ENCODE peak calls at places on chromosomes 7 and 10, in six cellular contexts. K is endothelial cell; P is activated naive CD4-positive, alpha-beta T cell treated with Interleukin-2 at 50 U/mL for 16 hours; Z is stimulated activated CD8-positive, alpha-beta memory T cell treated with anti-CD3 and anti-CD28 coated beads, Interleukin-15, amount 100 ng/mL, for 24 hours; N is EL; T is D721Med. J is an unnamed sample.

GRCh38 chr10:95572451-95572850 is 11.3 kb upstream of the SORBS1 start:
- DNase-seq in K (no peak), P (no peak), Z (no peak), N (no peak), T (no peak), J (no peak)

GRCh38 chr7:151454306-151454705 is 14.4 kb upstream of the CRYGN start:
- DNase-seq in K (no peak), P (no peak), Z (no peak), N (no peak), T (no peak), J (no peak)

GRCh38 chr7:141381794-141382453 is 169.3 kb upstream of the AGK start:
- DNase-seq in K (no peak), P (no peak), Z (no peak), N (no peak), T (no peak), J (no peak)

GRCh38 chr7:33674804-33675411 is 230.4 kb upstream of the BMPER start:
- DNase-seq in K (no peak), P (no peak), Z (no peak), N (no peak), T (no peak), J (no peak)

GRCh38 chr10:84194424-84195043 is at the start of gene CDHR1:
- DNase-seq in K (peak), P (peak), Z (peak), N (peak), T (peak), J (peak)

GRCh38 chr7:16982640-16983103 is 100.9 kb upstream of the AGR3 start:
- DNase-seq in K (no peak), P (peak), Z (no peak), N (peak), T (no peak), J (peak)

GRCh38 chr10:120613180-120613579 is 156.2 kb downstream of the PLPP4 start:
- DNase-seq in K (no peak), P (no peak), Z (no peak), N (no peak), T (no peak), J (no peak)

GRCh38 chr10:121531076-121531829 is 67.0 kb downstream of the FGFR2 start:
- DNase-seq in K (no peak), P (no peak), Z (no peak), N (no peak), T (no peak), J (no peak)

GRCh38 chr7:80347173-80347572 is 164.7 kb downstream of the GNAT3 start:
- DNase-seq in K (no peak), P (no peak), Z (no peak), N (no peak), T (no peak), J (no peak)

GRCh38 chr10:576130-576465 is 113.4 kb downstream of the DIP2C start:
- DNase-seq in K (no peak), P (no peak), Z (no peak), N (no peak), T (no peak), J (no peak)

GRCh38 chr10:70693619-70694286 is 21.4 kb downstream of the ADAMTS14 start:
- DNase-seq in K (no peak), P (no peak), Z (no peak), N (peak), T (no peak), J (no peak)

GRCh38 chr10:96536129-96536528 is 22.4 kb upstream of the TLL2 start:
- DNase-seq in K (no peak), P (no peak), Z (no peak), N (no peak), T (no peak), J (no peak)

GRCh38 chr7:33744293-33744692 is 161.0 kb upstream of the BMPER start:
- DNase-seq in K (peak), P (no peak), Z (no peak), N (peak), T (no peak), J (no peak)

GRCh38 chr10:6310977-6311376 is 108.2 kb downstream of the PFKFB3 start:
- DNase-seq in K (no peak), P (no peak), Z (no peak), N (no peak), T (no peak), J (peak)

GRCh38 chr10:59895629-59896116 is 10.7 kb downstream of the CCDC6 start:
- DNase-seq in K (no peak), P (no peak), Z (no peak), N (no peak), T (no peak), J (no peak)

GRCh38 chr10:47165711-47166404 is 134.1 kb upstream of the GDF10 start:
- DNase-seq in K (no peak), P (peak), Z (no peak), N (peak), T (no peak), J (peak)

GRCh38 chr7:77651544-77652162 is 44.6 kb upstream of the RSBN1L start:
- DNase-seq in K (peak), P (no peak), Z (no peak), N (peak), T (no peak), J (no peak)